ENCODE peak calls at places on chromosomes 5 and 9, in ten cellular contexts. C is stimulated activated CD4-positive, alpha-beta T cell treated with anti-CD3 and anti-CD28 coated beads, Interleukin-4, amount 100 ng/mL, for 4 hours; G is AG09309; J is HuH-7.5; P is A549; H is KBM-7; Y is CD4-positive, alpha-beta memory T cell; Q is SJSA1; I is spleen; L is NCI-H460. W is an unnamed sample.

GRCh38 chr5:158840193-158840592 is 259.5 kb downstream of the EBF1 start:
- DNase-seq in I (no peak), H (no peak), Y (no peak), J (no peak), L (no peak), G (peak; percentile 73), C (no peak), P (no peak), Q (no peak), W (no peak)

GRCh38 chr9:23821400-23822181 is 4.4 kb downstream of the ELAVL2 start:
- DNase-seq in C (no peak), G (no peak), I (no peak), L (peak; percentile 5), Q (no peak), Y (no peak), J (peak; percentile 20), H (peak; percentile 16), P (no peak), W (no peak)

GRCh38 chr9:136160321-136160938 is 41.8 kb upstream of the TMEM250 start:
- DNase-seq in J (no peak), L (no peak), I (no peak), Y (no peak), C (no peak), H (no peak), G (no peak), Q (no peak), P (no peak), W (no peak)

GRCh38 chr9:13568851-13569618 is 289.5 kb upstream of the MPDZ start:
- DNase-seq in P (no peak), C (no peak), G (no peak), J (no peak), H (no peak), Y (no peak), I (no peak), L (no peak), Q (no peak), W (no peak)

GRCh38 chr9:137095664-137096517 is 9.1 kb downstream of the MAN1B1 start:
- DNase-seq in Y (peak; percentile 90), C (peak; percentile 84), G (no peak), L (no peak), Q (no peak), P (no peak), H (no peak), J (no peak), I (peak; percentile 91), W (no peak)

GRCh38 chr9:108161520-108161919 is 672.0 kb upstream of the KLF4 start:
- DNase-seq in H (no peak), G (no peak), I (no peak), P (no peak), L (no peak), Y (no peak), Q (no peak), J (no peak), C (no peak), W (peak; percentile 47)

GRCh38 chr5:54148858-54149257 is 161.5 kb downstream of the ARL15 start:
- DNase-seq in Y (no peak), Q (no peak), I (no peak), C (no peak), J (no peak), H (no peak), P (no peak), L (no peak), G (no peak), W (no peak)

GRCh38 chr9:134301387-134302129 is 24.7 kb upstream of the RXRA start:
- DNase-seq in Q (no peak), H (no peak), I (peak; percentile 64), C (peak; percentile 32), P (no peak), L (no peak), G (no peak), J (peak; percentile 71), Y (no peak), W (no peak)

GRCh38 chr5:118533923-118534322 is 454.4 kb downstream of the DTWD2 start:
- DNase-seq in C (no peak), L (no peak), Y (no peak), P (no peak), Q (no peak), H (no peak), G (no peak), J (no peak), I (no peak), W (no peak)

GRCh38 chr5:119353213-119353612 is 2.6 kb upstream of the TNFAIP8 start:
- DNase-seq in H (no peak), Q (no peak), P (no peak), Y (no peak), L (no peak), G (no peak), C (no peak), J (no peak), I (no peak), W (no peak)

GRCh38 chr5:73450041-73450598 is 1.5 kb upstream of the FOXD1 start:
- DNase-seq in P (no peak), C (no peak), H (no peak), J (no peak), G (no peak), I (no peak), Q (no peak), L (no peak), Y (no peak), W (no peak)

W was measured in HepG2.